ENCODE peak calls at places on chromosome 20, in four cellular contexts. Y is RWPE1, P is DMS153, Q is EL. N is an unnamed sample.

GRCh38 chr20:59147197-59147596 is 16.4 kb upstream of the ZNF831 start:
- DNase-seq in Y (no peak), P (no peak), Q (no peak), N (no peak)

GRCh38 chr20:15012551-15012950 is 675.1 kb upstream of the FLRT3 start:
- DNase-seq in Y (no peak), P (peak), Q (no peak), N (no peak)

GRCh38 chr20:1895674-1896496 is 678 bp downstream of the SIRPA start:
- DNase-seq in Y (peak), P (no peak), Q (peak), N (no peak)

GRCh38 chr20:48983423-48984400 is 62.2 kb downstream of the ARFGEF2 start:
- DNase-seq in Y (peak), P (no peak), Q (peak), N (peak)

GRCh38 chr20:3180319-3180718 is 7.0 kb upstream of the LZTS3 start:
- DNase-seq in Y (no peak), P (no peak), Q (no peak), N (no peak)

GRCh38 chr20:35511814-35512420 is 17.5 kb downstream of the C20orf173 start:
- DNase-seq in Y (peak), P (peak), Q (peak), N (peak)

GRCh38 chr20:61789329-61789728 is 276.4 kb downstream of the TAF4 start:
- DNase-seq in Y (peak), P (no peak), Q (no peak), N (peak)

GRCh38 chr20:33145521-33145920 is 22.4 kb upstream of the BPIFA2 start:
- DNase-seq in Y (no peak), P (no peak), Q (no peak), N (no peak)

GRCh38 chr20:2320813-2321658 is 25.2 kb downstream of the TGM3 start:
- DNase-seq in Y (no peak), P (peak), Q (no peak), N (no peak)

GRCh38 chr20:57092112-57092899 is 174.1 kb downstream of the BMP7 start:
- DNase-seq in Y (peak), P (no peak), Q (peak), N (no peak)

GRCh38 chr20:46099491-46100287 is 9.9 kb upstream of the NCOA5 start:
- DNase-seq in Y (no peak), P (no peak), Q (no peak), N (no peak)

GRCh38 chr20:20594171-20594530 is 118.3 kb downstream of the RALGAPA2 start:
- DNase-seq in Y (peak), P (no peak), Q (peak), N (peak)

GRCh38 chr20:33459599-33459998 is 16.0 kb upstream of the SNTA1 start:
- DNase-seq in Y (no peak), P (no peak), Q (no peak), N (no peak)

GRCh38 chr20:4150095-4150492 is 134.7 kb upstream of the RNF24 start:
- DNase-seq in Y (no peak), P (no peak), Q (peak), N (peak)

GRCh38 chr20:9514461-9515210 is at the start of gene LAMP5:
- DNase-seq in Y (no peak), P (no peak), Q (no peak), N (peak)

GRCh38 chr20:46978871-46979536 is 84.4 kb downstream of the EYA2 start:
- DNase-seq in Y (no peak), P (no peak), Q (no peak), N (no peak)

GRCh38 chr20:43541214-43541613 is 17.6 kb upstream of the SGK2 start:
- DNase-seq in Y (peak), P (no peak), Q (peak), N (peak)

GRCh38 chr20:8997720-8998119 is 71.2 kb upstream of the PLCB4 start:
- DNase-seq in Y (no peak), P (no peak), Q (no peak), N (no peak)

GRCh38 chr20:50193851-50194830 is 3.5 kb downstream of the CEBPB start:
- DNase-seq in Y (no peak), P (no peak), Q (peak), N (no peak)